ENCODE peak calls at places on chromosome 6, in four cellular contexts. L is cardiac fibroblast, F is pancreas, V is mucosa of descending colon. M is an unnamed sample.

GRCh38 chr6:157460182-157460999 is 79.4 kb downstream of the ZDHHC14 start:
- DNase-seq in V (no peak), L (no peak), F (no peak), M (no peak)

GRCh38 chr6:109738667-109739066 is 47.6 kb downstream of the FIG4 start:
- DNase-seq in V (no peak), L (no peak), F (peak), M (no peak)

GRCh38 chr6:34656378-34657036 is 40.1 kb downstream of the ILRUN start:
- DNase-seq in V (no peak), L (peak), F (no peak), M (peak)

GRCh38 chr6:43328528-43328927 is 19.9 kb upstream of the CRIP3 start:
- DNase-seq in V (no peak), F (no peak), L (peak), M (peak)

GRCh38 chr6:85483041-85483700 is 33.3 kb downstream of the NT5E start:
- DNase-seq in F (peak), V (peak), L (peak), M (no peak)

GRCh38 chr6:37324131-37325033 is 29.4 kb upstream of the RNF8 start:
- DNase-seq in F (no peak), L (no peak), V (no peak), M (no peak)

GRCh38 chr6:122323361-122323760 is 76.1 kb upstream of the HSF2 start:
- DNase-seq in L (no peak), F (no peak), V (no peak), M (no peak)

GRCh38 chr6:67336014-67336413 is 1299.1 kb upstream of the ADGRB3 start:
- DNase-seq in F (no peak), L (no peak), V (no peak), M (no peak)

GRCh38 chr6:144265061-144265357 is 20.1 kb upstream of the UTRN start:
- DNase-seq in F (peak), L (peak), V (no peak), M (no peak)

GRCh38 chr6:69232506-69233194 is 564.2 kb downstream of the LMBRD1 start:
- DNase-seq in L (peak), F (peak), V (peak), M (peak)

GRCh38 chr6:37483917-37484785 is 15.5 kb downstream of the CCDC167 start:
- DNase-seq in V (peak), L (peak), F (no peak), M (no peak)

GRCh38 chr6:143290206-143290605 is 160.3 kb downstream of the ADAT2 start:
- DNase-seq in V (no peak), L (no peak), F (no peak), M (no peak)

GRCh38 chr6:125444234-125444949 is 142.6 kb upstream of the HDDC2 start:
- DNase-seq in F (no peak), V (peak), L (peak), M (no peak)

GRCh38 chr6:4658486-4658885 is 117.7 kb upstream of the CDYL start:
- DNase-seq in F (no peak), V (no peak), L (no peak), M (no peak)

GRCh38 chr6:3542032-3542640 is 85.3 kb upstream of the SLC22A23 start:
- DNase-seq in V (no peak), F (no peak), L (no peak), M (no peak)

GRCh38 chr6:151493495-151494234 is at the start of gene CCDC170:
- DNase-seq in F (no peak), V (peak), L (peak), M (no peak)

GRCh38 chr6:52207066-52207465 is 20.9 kb downstream of the IL17A start:
- DNase-seq in L (no peak), F (no peak), V (no peak), M (no peak)
- TF ChIP-seq CTCF in L (no peak), F (no peak), V (no peak), M (no peak)

DNA sequence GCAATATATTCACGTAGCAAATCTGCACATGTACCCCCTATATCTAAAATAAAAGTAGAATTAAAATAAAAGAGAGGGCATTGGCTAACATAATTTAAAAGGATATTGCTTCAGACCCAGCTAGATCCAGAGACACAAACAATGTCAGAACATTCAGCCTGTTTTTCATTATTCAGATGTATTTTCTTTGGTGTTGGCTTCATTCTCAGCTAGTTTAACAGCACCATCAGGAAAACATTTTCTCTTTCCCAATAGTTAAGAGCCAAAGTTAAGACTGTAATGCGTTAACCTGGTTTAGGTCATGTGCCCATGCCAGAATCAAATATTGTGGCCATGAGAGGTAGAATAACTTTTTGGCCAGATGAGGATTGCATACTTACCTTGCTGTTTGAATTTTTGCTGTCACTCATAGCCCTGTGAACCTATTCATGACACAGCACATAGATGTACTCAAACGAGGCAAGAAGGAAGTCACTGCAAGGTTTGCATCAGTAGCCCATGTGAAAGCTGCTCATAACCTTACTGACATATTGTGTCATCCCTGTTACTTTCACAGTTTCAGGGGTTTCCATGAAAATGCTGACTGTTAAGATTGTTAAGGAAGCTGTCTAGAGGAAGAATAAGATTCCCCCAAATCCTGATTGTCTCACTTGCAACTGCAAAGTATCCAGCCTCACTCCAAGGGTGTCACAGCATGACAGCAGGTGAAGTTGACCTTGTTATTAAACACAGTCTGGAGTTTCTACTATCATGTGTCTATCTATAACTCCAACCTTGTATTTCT is 233.1 kb downstream of the PACRG start:
- DNase-seq in L (no peak), V (no peak), F (no peak), M (no peak)
- H3K4me3 ChIP-seq in L (no peak), V (no peak), F (no peak), M (no peak)

GRCh38 chr6:106997392-106998257 is 23.1 kb upstream of the CD24 start:
- DNase-seq in V (no peak), F (peak), L (peak), M (no peak)
- TF ChIP-seq CTCF in V (peak), F (peak), L (peak), M (peak)

DNA sequence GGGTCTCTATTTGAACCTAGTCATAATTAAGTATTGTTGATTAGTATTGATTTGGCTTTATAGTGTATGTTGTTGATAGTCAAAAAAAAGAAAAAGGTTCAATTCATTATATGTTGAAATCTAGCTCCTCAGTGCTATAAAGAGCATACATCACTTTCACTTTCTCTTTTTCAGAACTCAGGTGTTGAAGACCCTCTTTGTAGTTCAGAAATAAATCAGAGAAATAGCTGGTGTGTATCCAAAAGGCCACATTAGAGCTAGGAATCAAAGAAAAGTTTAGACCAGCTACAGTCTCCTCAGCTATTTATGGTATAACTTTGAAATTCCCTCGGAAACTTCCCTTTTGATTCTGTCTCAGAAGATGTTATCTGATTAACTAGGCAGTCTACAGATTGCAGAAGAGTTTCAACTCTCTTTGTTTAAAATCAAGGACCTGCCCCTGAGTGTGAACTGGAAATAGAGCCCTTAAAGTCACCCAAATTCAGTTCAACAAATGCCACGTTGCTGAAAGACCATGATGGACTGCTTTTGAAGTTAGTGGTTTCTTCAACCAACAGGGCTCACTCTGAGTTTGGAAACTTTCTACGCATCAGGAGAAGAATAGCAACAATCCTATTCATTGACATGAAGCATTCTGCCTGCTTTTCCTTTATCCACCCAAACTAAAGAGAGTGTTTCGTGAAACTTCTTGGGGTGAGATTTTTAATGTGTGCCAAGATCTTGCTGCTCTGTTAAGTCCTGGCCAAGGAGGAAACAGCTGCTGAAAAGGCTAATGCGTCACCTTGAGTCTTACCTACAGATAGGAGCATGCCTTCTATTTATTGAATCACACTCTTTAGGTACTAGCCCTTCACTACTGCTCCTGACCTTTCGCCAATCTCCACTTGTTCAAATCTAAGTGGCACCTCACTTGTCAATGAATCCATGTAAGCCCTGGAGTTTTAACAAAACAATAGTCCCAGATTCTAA is 111.7 kb downstream of the TNFRSF21 start:
- DNase-seq in F (no peak), V (no peak), L (no peak), M (no peak)
- H3K4me3 ChIP-seq in F (peak), V (no peak), L (no peak), M (no peak)

GRCh38 chr6:1993049-1993448 is 252.4 kb downstream of the GMDS start:
- DNase-seq in L (no peak), V (no peak), F (no peak), M (no peak)

GRCh38 chr6:1997702-1998101 is 247.7 kb downstream of the GMDS start:
- DNase-seq in V (no peak), F (no peak), L (no peak), M (no peak)

GRCh38 chr6:1991332-1991878 is 254.0 kb downstream of the GMDS start:
- DNase-seq in F (no peak), V (no peak), L (no peak), M (no peak)

GRCh38 chr6:2000962-2001361 is 244.4 kb downstream of the GMDS start:
- DNase-seq in F (no peak), L (no peak), V (no peak), M (no peak)

DNA sequence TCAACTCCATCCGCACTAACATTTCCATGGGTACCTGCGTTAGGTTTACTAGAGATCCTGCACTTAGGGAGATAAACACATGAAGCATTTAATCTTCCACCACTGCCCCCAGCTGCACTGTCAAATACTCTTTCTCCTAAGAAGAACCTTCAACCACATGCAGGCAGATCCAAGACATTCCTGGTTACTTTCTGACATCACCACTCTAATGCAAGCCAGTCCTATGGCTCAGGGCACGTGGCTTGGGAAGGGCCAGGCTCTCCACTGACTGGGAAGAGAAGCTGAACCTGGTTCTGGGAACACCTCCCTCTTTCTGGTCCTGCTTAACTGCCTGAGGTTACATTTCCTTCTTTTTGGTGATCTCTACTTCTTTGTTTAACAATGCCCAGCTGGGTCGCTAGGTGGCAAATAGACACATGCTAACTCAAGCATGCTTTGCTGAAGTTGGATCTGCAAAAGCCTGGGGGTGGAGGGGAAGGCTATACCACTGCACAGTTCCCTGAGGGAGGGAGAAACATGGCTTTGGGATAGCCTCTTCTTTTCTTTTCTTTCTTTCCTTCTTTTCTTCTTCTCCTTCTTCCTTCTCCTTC is 249.8 kb downstream of the GMDS start:
- DNase-seq in V (no peak), L (no peak), F (no peak), M (no peak)
- TF ChIP-seq CTCF in V (no peak), L (no peak), F (no peak), M (no peak)

GRCh38 chr6:130978180-130978579 is 84.9 kb downstream of the EPB41L2 start:
- DNase-seq in V (no peak), F (no peak), L (no peak), M (no peak)

GRCh38 chr6:130981409-130981808 is 81.6 kb downstream of the EPB41L2 start:
- DNase-seq in V (no peak), L (peak), F (no peak), M (no peak)

GRCh38 chr6:130980310-130981032 is 82.6 kb downstream of the EPB41L2 start:
- DNase-seq in V (no peak), L (no peak), F (no peak), M (no peak)

GRCh38 chr6:130982060-130982459 is 81.0 kb downstream of the EPB41L2 start:
- DNase-seq in L (no peak), V (no peak), F (no peak), M (no peak)

GRCh38 chr6:130978660-130979396 is 84.2 kb downstream of the EPB41L2 start:
- DNase-seq in V (no peak), L (no peak), F (no peak), M (no peak)
- H3K4me3 ChIP-seq in V (no peak), L (no peak), F (no peak), M (no peak)

DNA sequence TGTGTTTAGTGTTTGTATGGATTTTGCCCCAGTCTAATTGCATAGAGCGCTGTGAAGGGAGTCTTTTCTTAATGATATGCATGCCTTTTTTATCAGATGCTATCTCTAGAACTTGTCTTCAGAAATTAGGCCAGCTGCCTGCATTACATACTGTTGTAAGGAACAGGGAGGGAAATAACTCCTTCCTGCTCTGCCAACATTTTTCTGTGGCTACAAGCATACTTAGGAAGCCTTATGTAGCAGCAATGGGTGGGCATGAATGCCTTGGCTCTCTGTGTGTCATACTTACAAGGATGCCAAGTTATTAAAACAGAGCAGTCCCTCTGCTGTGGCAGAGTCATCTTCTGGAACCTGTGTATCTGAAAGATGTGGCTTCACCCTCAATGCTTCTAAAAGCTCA is 8.0 kb upstream of the COL21A1 start:
- DNase-seq in L (peak), F (no peak), V (no peak), M (peak)
- TF ChIP-seq CTCF in L (no peak), F (no peak), V (no peak), M (no peak)

GRCh38 chr6:17987576-17988421 is at the start of gene KIF13A:
- DNase-seq in V (peak), F (peak), L (peak), M (peak)

GRCh38 chr6:17988422-17988944 is 1.0 kb upstream of the KIF13A start:
- DNase-seq in V (no peak), F (no peak), L (no peak), M (no peak)

GRCh38 chr6:17984822-17985660 is 2.4 kb downstream of the KIF13A start:
- DNase-seq in L (peak), F (no peak), V (no peak), M (no peak)

GRCh38 chr6:17985934-17986655 is 1.3 kb downstream of the KIF13A start:
- DNase-seq in L (no peak), F (no peak), V (no peak), M (no peak)

GRCh38 chr6:17986656-17987575 is 519 bp downstream of the KIF13A start:
- DNase-seq in F (peak), L (peak), V (peak), M (no peak)
- H3K4me3 ChIP-seq in F (peak), L (peak), V (peak), M (peak)

GRCh38 chr6:28446818-28447511 is 3.7 kb upstream of the ZSCAN23 start:
- DNase-seq in F (no peak), L (peak), V (no peak), M (no peak)

GRCh38 chr6:28449056-28449455 is 5.8 kb upstream of the ZSCAN23 start:
- DNase-seq in F (no peak), L (no peak), V (no peak), M (no peak)

GRCh38 chr6:28443112-28443773 is at the start of gene ZSCAN23:
- DNase-seq in F (peak), L (peak), V (peak), M (peak)
- TF ChIP-seq CTCF in F (no peak), L (no peak), V (no peak), M (no peak)

GRCh38 chr6:114042267-114043075 is 71.5 kb upstream of the HDAC2 start:
- DNase-seq in V (no peak), L (peak), F (no peak), M (no peak)
- H3K4me3 ChIP-seq in V (no peak), L (no peak), F (no peak), M (no peak)